ENCODE peak calls at places on chromosomes 16 and 17, in nine cellular contexts. One of them, this sample, is unnamed.

GRCh38 chr17:1638171-1638583 is 7.4 kb downstream of the SCARF1 start:
- DNase-seq in adrenal gland: no peak
- DNase-seq in breast epithelium: no peak
- DNase-seq in GM12892: no peak
- DNase-seq in gastrocnemius medialis: no peak
- DNase-seq in A549: no peak
- DNase-seq in tibial nerve: no peak
- DNase-seq in prostate gland: no peak
- DNase-seq in upper lobe of left lung: peak
- DNase-seq in this sample: no peak

GRCh38 chr17:71461504-71462197 is 659.2 kb upstream of the SOX9 start:
- DNase-seq in adrenal gland: no peak
- DNase-seq in breast epithelium: no peak
- DNase-seq in GM12892: no peak
- DNase-seq in gastrocnemius medialis: no peak
- DNase-seq in A549: no peak
- DNase-seq in tibial nerve: no peak
- DNase-seq in prostate gland: no peak
- DNase-seq in upper lobe of left lung: no peak
- DNase-seq in this sample: no peak

GRCh38 chr16:57145046-57145963 is 40.5 kb downstream of the PSME3IP1 start:
- DNase-seq in adrenal gland: no peak
- DNase-seq in breast epithelium: no peak
- DNase-seq in GM12892: no peak
- DNase-seq in gastrocnemius medialis: no peak
- DNase-seq in A549: no peak
- DNase-seq in tibial nerve: no peak
- DNase-seq in prostate gland: no peak
- DNase-seq in upper lobe of left lung: peak
- DNase-seq in this sample: no peak

GRCh38 chr16:48720266-48720665 is 110.3 kb upstream of the N4BP1 start:
- DNase-seq in adrenal gland: no peak
- DNase-seq in breast epithelium: no peak
- DNase-seq in GM12892: no peak
- DNase-seq in gastrocnemius medialis: no peak
- DNase-seq in A549: no peak
- DNase-seq in tibial nerve: no peak
- DNase-seq in prostate gland: no peak
- DNase-seq in upper lobe of left lung: no peak
- DNase-seq in this sample: no peak

GRCh38 chr16:87747626-87748025 is 18.2 kb downstream of the KLHDC4 start:
- DNase-seq in adrenal gland: no peak
- DNase-seq in breast epithelium: no peak
- DNase-seq in GM12892: no peak
- DNase-seq in gastrocnemius medialis: no peak
- DNase-seq in A549: no peak
- DNase-seq in tibial nerve: no peak
- DNase-seq in prostate gland: no peak
- DNase-seq in upper lobe of left lung: no peak
- DNase-seq in this sample: no peak

GRCh38 chr16:23803591-23804123 is 32.1 kb upstream of the PRKCB start:
- DNase-seq in adrenal gland: peak
- DNase-seq in breast epithelium: no peak
- DNase-seq in GM12892: peak
- DNase-seq in gastrocnemius medialis: no peak
- DNase-seq in A549: peak
- DNase-seq in tibial nerve: no peak
- DNase-seq in prostate gland: peak
- DNase-seq in upper lobe of left lung: no peak
- DNase-seq in this sample: peak

GRCh38 chr17:46060461-46060860 is 61.4 kb downstream of the STH start:
- DNase-seq in adrenal gland: no peak
- DNase-seq in breast epithelium: no peak
- DNase-seq in GM12892: no peak
- DNase-seq in gastrocnemius medialis: no peak
- DNase-seq in A549: no peak
- DNase-seq in tibial nerve: no peak
- DNase-seq in prostate gland: no peak
- DNase-seq in upper lobe of left lung: no peak
- DNase-seq in this sample: no peak

GRCh38 chr17:30323262-30323894 is 10.5 kb downstream of the TMIGD1 start:
- DNase-seq in adrenal gland: no peak
- DNase-seq in breast epithelium: no peak
- DNase-seq in GM12892: no peak
- DNase-seq in gastrocnemius medialis: no peak
- DNase-seq in A549: no peak
- DNase-seq in tibial nerve: no peak
- DNase-seq in prostate gland: no peak
- DNase-seq in upper lobe of left lung: no peak
- DNase-seq in this sample: no peak

GRCh38 chr16:79282806-79283205 is 317.7 kb downstream of the MAF start:
- DNase-seq in adrenal gland: no peak
- DNase-seq in breast epithelium: no peak
- DNase-seq in GM12892: no peak
- DNase-seq in gastrocnemius medialis: no peak
- DNase-seq in A549: no peak
- DNase-seq in tibial nerve: no peak
- DNase-seq in prostate gland: no peak
- DNase-seq in upper lobe of left lung: no peak
- DNase-seq in this sample: no peak

GRCh38 chr16:72467157-72467759 is 295.3 kb upstream of the PMFBP1 start:
- DNase-seq in adrenal gland: no peak
- DNase-seq in breast epithelium: no peak
- DNase-seq in GM12892: no peak
- DNase-seq in gastrocnemius medialis: no peak
- DNase-seq in A549: peak
- DNase-seq in tibial nerve: no peak
- DNase-seq in prostate gland: no peak
- DNase-seq in upper lobe of left lung: no peak
- DNase-seq in this sample: no peak

GRCh38 chr17:67378444-67379250 is 1.6 kb downstream of the PITPNC1 start:
- DNase-seq in adrenal gland: peak
- DNase-seq in breast epithelium: peak
- DNase-seq in GM12892: peak
- DNase-seq in gastrocnemius medialis: peak
- DNase-seq in A549: peak
- DNase-seq in tibial nerve: peak
- DNase-seq in prostate gland: peak
- DNase-seq in upper lobe of left lung: peak
- DNase-seq in this sample: peak

GRCh38 chr17:49224198-49224996 is 6.2 kb downstream of the PHOSPHO1 start:
- DNase-seq in adrenal gland: no peak
- DNase-seq in breast epithelium: no peak
- DNase-seq in GM12892: no peak
- DNase-seq in gastrocnemius medialis: no peak
- DNase-seq in A549: no peak
- DNase-seq in tibial nerve: no peak
- DNase-seq in prostate gland: peak
- DNase-seq in upper lobe of left lung: peak
- DNase-seq in this sample: no peak

GRCh38 chr17:56441331-56441730 is 152.2 kb upstream of the NOG start:
- DNase-seq in adrenal gland: no peak
- DNase-seq in breast epithelium: no peak
- DNase-seq in GM12892: no peak
- DNase-seq in gastrocnemius medialis: no peak
- DNase-seq in A549: no peak
- DNase-seq in tibial nerve: no peak
- DNase-seq in prostate gland: no peak
- DNase-seq in upper lobe of left lung: no peak
- DNase-seq in this sample: no peak

GRCh38 chr17:8156174-8156992 is 4.2 kb upstream of the PER1 start:
- DNase-seq in adrenal gland: peak
- DNase-seq in breast epithelium: peak
- DNase-seq in GM12892: peak
- DNase-seq in gastrocnemius medialis: peak
- DNase-seq in A549: peak
- DNase-seq in tibial nerve: peak
- DNase-seq in prostate gland: peak
- DNase-seq in upper lobe of left lung: peak
- DNase-seq in this sample: peak
- TF ChIP-seq POLR2A in adrenal gland: peak
- TF ChIP-seq POLR2A in breast epithelium: peak
- TF ChIP-seq POLR2A in GM12892: peak
- TF ChIP-seq POLR2A in gastrocnemius medialis: peak
- TF ChIP-seq POLR2A in A549: peak
- TF ChIP-seq POLR2A in tibial nerve: peak
- TF ChIP-seq POLR2A in prostate gland: peak
- TF ChIP-seq POLR2A in upper lobe of left lung: peak
- TF ChIP-seq POLR2A in this sample: peak

DNA sequence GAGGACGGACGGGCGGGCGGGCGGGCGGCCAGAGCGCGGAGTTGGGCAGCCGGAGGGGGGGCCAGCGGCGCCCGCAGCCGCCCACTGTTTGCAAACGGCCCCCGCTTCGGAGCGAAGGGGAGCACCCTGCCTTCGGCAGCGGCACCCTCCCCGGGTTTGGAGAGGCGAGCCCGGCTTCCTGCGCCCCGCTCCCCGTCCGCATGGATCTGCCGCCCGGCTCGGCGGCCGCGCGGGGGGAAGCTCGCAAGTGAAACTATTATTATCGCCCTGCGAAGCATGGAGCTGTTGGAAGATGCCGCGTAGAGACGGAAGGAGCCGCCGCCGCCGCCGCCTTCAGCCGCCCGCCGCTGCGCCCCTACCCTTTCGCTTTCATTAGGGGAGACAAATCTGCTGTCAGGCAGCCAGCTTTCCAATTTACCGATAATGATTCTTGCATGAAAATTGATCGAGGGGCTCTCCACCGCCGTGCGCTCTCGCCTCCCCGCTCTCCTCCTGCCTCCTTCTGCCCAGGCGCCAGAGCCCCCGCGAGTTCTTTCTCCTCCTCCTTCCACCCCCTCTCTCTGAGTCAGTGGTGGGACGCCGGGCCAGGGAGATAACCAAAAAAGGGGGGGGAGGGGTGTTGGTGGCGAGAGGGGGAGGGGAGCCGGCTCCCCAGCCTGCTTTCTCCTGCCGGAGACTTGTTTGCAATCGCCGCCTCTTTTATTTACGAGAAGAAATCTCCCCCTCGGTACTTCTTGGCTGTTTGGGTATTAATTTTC is 58.2 kb upstream of the GSE1 start:
- DNase-seq in adrenal gland: peak
- DNase-seq in breast epithelium: no peak
- DNase-seq in GM12892: no peak
- DNase-seq in gastrocnemius medialis: no peak
- DNase-seq in A549: peak
- DNase-seq in tibial nerve: no peak
- DNase-seq in prostate gland: peak
- DNase-seq in upper lobe of left lung: peak
- DNase-seq in this sample: peak
- TF ChIP-seq POLR2A in adrenal gland: peak
- TF ChIP-seq POLR2A in breast epithelium: no peak
- TF ChIP-seq POLR2A in GM12892: peak
- TF ChIP-seq POLR2A in gastrocnemius medialis: peak
- TF ChIP-seq POLR2A in A549: no peak
- TF ChIP-seq POLR2A in tibial nerve: no peak
- TF ChIP-seq POLR2A in prostate gland: peak
- TF ChIP-seq POLR2A in upper lobe of left lung: peak
- TF ChIP-seq POLR2A in this sample: peak

GRCh38 chr16:19062706-19063105 is 4.7 kb upstream of the COQ7 start:
- DNase-seq in adrenal gland: no peak
- DNase-seq in breast epithelium: no peak
- DNase-seq in GM12892: no peak
- DNase-seq in gastrocnemius medialis: no peak
- DNase-seq in A549: no peak
- DNase-seq in tibial nerve: no peak
- DNase-seq in prostate gland: no peak
- DNase-seq in upper lobe of left lung: no peak
- DNase-seq in this sample: no peak

GRCh38 chr16:19068237-19068815 is 912 bp downstream of the COQ7 start:
- DNase-seq in adrenal gland: no peak
- DNase-seq in breast epithelium: peak
- DNase-seq in GM12892: no peak
- DNase-seq in gastrocnemius medialis: no peak
- DNase-seq in A549: no peak
- DNase-seq in tibial nerve: no peak
- DNase-seq in prostate gland: no peak
- DNase-seq in upper lobe of left lung: no peak
- DNase-seq in this sample: peak

GRCh38 chr16:19066988-19067348 is 446 bp upstream of the COQ7 start:
- DNase-seq in adrenal gland: no peak
- DNase-seq in breast epithelium: no peak
- DNase-seq in GM12892: no peak
- DNase-seq in gastrocnemius medialis: no peak
- DNase-seq in A549: no peak
- DNase-seq in tibial nerve: no peak
- DNase-seq in prostate gland: no peak
- DNase-seq in upper lobe of left lung: no peak
- DNase-seq in this sample: no peak

GRCh38 chr16:19071811-19072777 is 4.7 kb downstream of the COQ7 start:
- DNase-seq in adrenal gland: peak
- DNase-seq in breast epithelium: no peak
- DNase-seq in GM12892: no peak
- DNase-seq in gastrocnemius medialis: no peak
- DNase-seq in A549: peak
- DNase-seq in tibial nerve: no peak
- DNase-seq in prostate gland: peak
- DNase-seq in upper lobe of left lung: no peak
- DNase-seq in this sample: no peak

GRCh38 chr16:19067349-19068236 is at the start of gene COQ7:
- DNase-seq in adrenal gland: peak
- DNase-seq in breast epithelium: peak
- DNase-seq in GM12892: peak
- DNase-seq in gastrocnemius medialis: peak
- DNase-seq in A549: peak
- DNase-seq in tibial nerve: peak
- DNase-seq in prostate gland: peak
- DNase-seq in upper lobe of left lung: peak
- DNase-seq in this sample: peak
- TF ChIP-seq POLR2A in adrenal gland: peak
- TF ChIP-seq POLR2A in breast epithelium: peak
- TF ChIP-seq POLR2A in GM12892: peak
- TF ChIP-seq POLR2A in gastrocnemius medialis: peak
- TF ChIP-seq POLR2A in A549: peak
- TF ChIP-seq POLR2A in tibial nerve: peak
- TF ChIP-seq POLR2A in prostate gland: peak
- TF ChIP-seq POLR2A in upper lobe of left lung: peak
- TF ChIP-seq POLR2A in this sample: peak

DNA sequence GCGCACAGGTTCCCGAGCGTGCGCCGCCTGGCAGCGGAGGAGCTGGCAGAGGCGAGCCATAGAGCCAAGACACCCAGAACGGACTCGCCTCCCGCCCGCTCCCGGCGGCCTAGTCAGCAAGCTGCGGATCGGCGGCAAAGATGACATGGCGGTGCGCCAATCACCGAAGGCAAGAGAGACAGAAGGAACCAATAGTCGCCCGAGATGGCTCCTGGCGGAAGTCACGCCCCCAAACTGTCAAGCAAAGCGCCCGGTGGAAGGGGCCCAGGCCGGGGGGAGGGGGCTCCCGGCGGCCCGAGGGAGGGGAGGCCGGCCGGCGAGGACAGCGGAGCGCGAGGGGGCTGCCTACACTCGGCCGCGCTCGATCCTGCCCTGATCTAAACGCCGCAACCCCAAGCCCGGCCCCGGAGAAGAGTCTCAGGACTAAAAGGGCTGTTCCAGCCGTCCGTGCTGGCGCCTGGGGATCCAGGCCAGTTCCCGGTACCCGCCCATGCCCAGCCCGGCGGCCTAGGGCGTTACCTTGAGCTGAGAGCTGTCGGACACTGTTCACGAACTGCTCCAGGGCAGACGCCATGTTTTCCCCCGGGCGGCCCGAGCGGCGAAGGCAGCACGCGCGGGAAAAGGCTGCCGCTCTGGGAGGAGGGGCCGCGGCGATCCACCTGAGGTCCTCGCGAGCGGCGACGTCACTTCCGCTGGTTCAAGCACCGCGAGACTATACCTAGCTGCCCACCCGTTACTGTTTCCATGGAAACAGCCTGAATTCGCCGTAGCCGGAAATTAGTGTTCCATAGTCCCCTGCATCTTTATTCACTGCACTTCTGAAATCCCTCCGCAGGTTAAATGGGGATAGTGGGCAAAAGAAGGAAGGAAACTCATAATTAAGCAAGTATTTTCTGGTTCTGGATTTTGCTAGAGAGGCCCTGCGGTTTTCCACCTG is at the start of gene COPS3:
- DNase-seq in adrenal gland: peak
- DNase-seq in breast epithelium: peak
- DNase-seq in GM12892: peak
- DNase-seq in gastrocnemius medialis: peak
- DNase-seq in A549: peak
- DNase-seq in tibial nerve: peak
- DNase-seq in prostate gland: peak
- DNase-seq in upper lobe of left lung: peak
- DNase-seq in this sample: peak
- TF ChIP-seq POLR2A in adrenal gland: peak
- TF ChIP-seq POLR2A in breast epithelium: peak
- TF ChIP-seq POLR2A in GM12892: peak
- TF ChIP-seq POLR2A in gastrocnemius medialis: peak
- TF ChIP-seq POLR2A in A549: peak
- TF ChIP-seq POLR2A in tibial nerve: peak
- TF ChIP-seq POLR2A in prostate gland: peak
- TF ChIP-seq POLR2A in upper lobe of left lung: peak
- TF ChIP-seq POLR2A in this sample: peak